ENCODE peak calls at places on chromosomes 6 and 20, in nine cellular contexts. One of them, this sample, is unnamed.

GRCh38 chr20:13588049-13588448 is 50.7 kb downstream of the TASP1 start:
- DNase-seq in hepatocyte: no peak
- DNase-seq in CD4-positive, alpha-beta T cell: no peak
- DNase-seq in AG09319: no peak
- DNase-seq in mucosa of descending colon: no peak
- DNase-seq in thoracic aorta: no peak
- DNase-seq in astrocyte of the spinal cord: no peak
- DNase-seq in bronchial epithelial cell: no peak
- DNase-seq in kidney epithelial cell: no peak
- DNase-seq in this sample: no peak

GRCh38 chr6:5498579-5498899 is 237.2 kb downstream of the FARS2 start:
- DNase-seq in hepatocyte: no peak
- DNase-seq in CD4-positive, alpha-beta T cell: no peak
- DNase-seq in AG09319: no peak
- DNase-seq in mucosa of descending colon: no peak
- DNase-seq in thoracic aorta: no peak
- DNase-seq in astrocyte of the spinal cord: no peak
- DNase-seq in bronchial epithelial cell: peak
- DNase-seq in kidney epithelial cell: no peak
- DNase-seq in this sample: no peak

GRCh38 chr20:11143481-11143880 is 469.7 kb upstream of the JAG1 start:
- DNase-seq in hepatocyte: no peak
- DNase-seq in CD4-positive, alpha-beta T cell: no peak
- DNase-seq in AG09319: no peak
- DNase-seq in mucosa of descending colon: no peak
- DNase-seq in thoracic aorta: no peak
- DNase-seq in astrocyte of the spinal cord: no peak
- DNase-seq in bronchial epithelial cell: no peak
- DNase-seq in kidney epithelial cell: no peak
- DNase-seq in this sample: no peak

GRCh38 chr6:34158876-34159275 is 13.0 kb upstream of the GRM4 start:
- DNase-seq in hepatocyte: no peak
- DNase-seq in CD4-positive, alpha-beta T cell: no peak
- DNase-seq in AG09319: no peak
- DNase-seq in mucosa of descending colon: no peak
- DNase-seq in thoracic aorta: no peak
- DNase-seq in astrocyte of the spinal cord: no peak
- DNase-seq in bronchial epithelial cell: no peak
- DNase-seq in kidney epithelial cell: no peak
- DNase-seq in this sample: no peak

GRCh38 chr20:23129891-23130621 is 43.9 kb upstream of the CD93 start:
- DNase-seq in hepatocyte: no peak
- DNase-seq in CD4-positive, alpha-beta T cell: no peak
- DNase-seq in AG09319: no peak
- DNase-seq in mucosa of descending colon: no peak
- DNase-seq in thoracic aorta: no peak
- DNase-seq in astrocyte of the spinal cord: no peak
- DNase-seq in bronchial epithelial cell: no peak
- DNase-seq in kidney epithelial cell: no peak
- DNase-seq in this sample: no peak

GRCh38 chr6:71190809-71191208 is 97.8 kb upstream of the OGFRL1 start:
- DNase-seq in hepatocyte: peak
- DNase-seq in CD4-positive, alpha-beta T cell: no peak
- DNase-seq in AG09319: no peak
- DNase-seq in mucosa of descending colon: no peak
- DNase-seq in thoracic aorta: no peak
- DNase-seq in astrocyte of the spinal cord: peak
- DNase-seq in bronchial epithelial cell: peak
- DNase-seq in kidney epithelial cell: no peak
- DNase-seq in this sample: no peak

GRCh38 chr20:54221383-54221782 is 13.5 kb downstream of the PFDN4 start:
- DNase-seq in hepatocyte: no peak
- DNase-seq in CD4-positive, alpha-beta T cell: no peak
- DNase-seq in AG09319: no peak
- DNase-seq in mucosa of descending colon: no peak
- DNase-seq in thoracic aorta: no peak
- DNase-seq in astrocyte of the spinal cord: no peak
- DNase-seq in bronchial epithelial cell: peak
- DNase-seq in kidney epithelial cell: no peak
- DNase-seq in this sample: no peak

GRCh38 chr6:29933955-29934354 is 8.4 kb upstream of the HLA-A start:
- DNase-seq in hepatocyte: no peak
- DNase-seq in CD4-positive, alpha-beta T cell: no peak
- DNase-seq in AG09319: no peak
- DNase-seq in mucosa of descending colon: no peak
- DNase-seq in thoracic aorta: no peak
- DNase-seq in astrocyte of the spinal cord: no peak
- DNase-seq in bronchial epithelial cell: no peak
- DNase-seq in kidney epithelial cell: no peak
- DNase-seq in this sample: no peak

GRCh38 chr6:4295058-4295788 is 159.8 kb upstream of the ECI2 start:
- DNase-seq in hepatocyte: no peak
- DNase-seq in CD4-positive, alpha-beta T cell: no peak
- DNase-seq in AG09319: no peak
- DNase-seq in mucosa of descending colon: no peak
- DNase-seq in thoracic aorta: no peak
- DNase-seq in astrocyte of the spinal cord: no peak
- DNase-seq in bronchial epithelial cell: no peak
- DNase-seq in kidney epithelial cell: no peak
- DNase-seq in this sample: no peak

GRCh38 chr6:100504786-100505737 is 40.3 kb upstream of the SIM1 start:
- DNase-seq in hepatocyte: peak
- DNase-seq in CD4-positive, alpha-beta T cell: no peak
- DNase-seq in AG09319: peak
- DNase-seq in mucosa of descending colon: no peak
- DNase-seq in thoracic aorta: peak
- DNase-seq in astrocyte of the spinal cord: peak
- DNase-seq in bronchial epithelial cell: peak
- DNase-seq in kidney epithelial cell: peak
- DNase-seq in this sample: no peak

GRCh38 chr6:76840865-76841264 is 622.4 kb downstream of the HTR1B start:
- DNase-seq in hepatocyte: no peak
- DNase-seq in CD4-positive, alpha-beta T cell: no peak
- DNase-seq in AG09319: no peak
- DNase-seq in mucosa of descending colon: no peak
- DNase-seq in thoracic aorta: no peak
- DNase-seq in astrocyte of the spinal cord: no peak
- DNase-seq in bronchial epithelial cell: no peak
- DNase-seq in kidney epithelial cell: no peak
- DNase-seq in this sample: no peak

GRCh38 chr6:3820563-3820962 is 28.6 kb upstream of the FAM50B start:
- DNase-seq in hepatocyte: no peak
- DNase-seq in CD4-positive, alpha-beta T cell: no peak
- DNase-seq in AG09319: no peak
- DNase-seq in mucosa of descending colon: no peak
- DNase-seq in thoracic aorta: no peak
- DNase-seq in astrocyte of the spinal cord: no peak
- DNase-seq in bronchial epithelial cell: no peak
- DNase-seq in kidney epithelial cell: no peak
- DNase-seq in this sample: no peak

GRCh38 chr6:21075986-21076385 is 517.6 kb upstream of the SOX4 start:
- DNase-seq in hepatocyte: no peak
- DNase-seq in CD4-positive, alpha-beta T cell: no peak
- DNase-seq in AG09319: no peak
- DNase-seq in mucosa of descending colon: no peak
- DNase-seq in thoracic aorta: no peak
- DNase-seq in astrocyte of the spinal cord: no peak
- DNase-seq in bronchial epithelial cell: no peak
- DNase-seq in kidney epithelial cell: no peak
- DNase-seq in this sample: no peak

GRCh38 chr6:139376604-139377218 is 2.3 kb upstream of the CITED2 start:
- DNase-seq in hepatocyte: peak
- DNase-seq in CD4-positive, alpha-beta T cell: no peak
- DNase-seq in AG09319: no peak
- DNase-seq in mucosa of descending colon: peak
- DNase-seq in thoracic aorta: no peak
- DNase-seq in astrocyte of the spinal cord: peak
- DNase-seq in bronchial epithelial cell: peak
- DNase-seq in kidney epithelial cell: no peak
- DNase-seq in this sample: no peak

GRCh38 chr6:19851273-19852089 is 14.3 kb downstream of the ID4 start:
- DNase-seq in hepatocyte: peak
- DNase-seq in CD4-positive, alpha-beta T cell: no peak
- DNase-seq in AG09319: peak
- DNase-seq in mucosa of descending colon: peak
- DNase-seq in thoracic aorta: no peak
- DNase-seq in astrocyte of the spinal cord: peak
- DNase-seq in bronchial epithelial cell: peak
- DNase-seq in kidney epithelial cell: no peak
- DNase-seq in this sample: no peak

GRCh38 chr6:25175656-25176055 is 103.5 kb upstream of the CARMIL1 start:
- DNase-seq in hepatocyte: no peak
- DNase-seq in CD4-positive, alpha-beta T cell: no peak
- DNase-seq in AG09319: no peak
- DNase-seq in mucosa of descending colon: no peak
- DNase-seq in thoracic aorta: no peak
- DNase-seq in astrocyte of the spinal cord: no peak
- DNase-seq in bronchial epithelial cell: no peak
- DNase-seq in kidney epithelial cell: no peak
- DNase-seq in this sample: no peak

GRCh38 chr20:63521602-63522001 is 1.0 kb downstream of the PPDPF start:
- DNase-seq in hepatocyte: no peak
- DNase-seq in CD4-positive, alpha-beta T cell: no peak
- DNase-seq in AG09319: no peak
- DNase-seq in mucosa of descending colon: no peak
- DNase-seq in thoracic aorta: no peak
- DNase-seq in astrocyte of the spinal cord: no peak
- DNase-seq in bronchial epithelial cell: no peak
- DNase-seq in kidney epithelial cell: no peak
- DNase-seq in this sample: no peak

GRCh38 chr6:37919417-37920157 is 100.1 kb downstream of the ZFAND3 start:
- DNase-seq in hepatocyte: no peak
- DNase-seq in CD4-positive, alpha-beta T cell: no peak
- DNase-seq in AG09319: no peak
- DNase-seq in mucosa of descending colon: no peak
- DNase-seq in thoracic aorta: no peak
- DNase-seq in astrocyte of the spinal cord: peak
- DNase-seq in bronchial epithelial cell: no peak
- DNase-seq in kidney epithelial cell: no peak
- DNase-seq in this sample: no peak

GRCh38 chr6:73612611-73613010 is 41.2 kb downstream of the SLC17A5 start:
- DNase-seq in hepatocyte: no peak
- DNase-seq in CD4-positive, alpha-beta T cell: no peak
- DNase-seq in AG09319: no peak
- DNase-seq in mucosa of descending colon: no peak
- DNase-seq in thoracic aorta: no peak
- DNase-seq in astrocyte of the spinal cord: no peak
- DNase-seq in bronchial epithelial cell: no peak
- DNase-seq in kidney epithelial cell: no peak
- DNase-seq in this sample: no peak

GRCh38 chr20:45555198-45555597 is 8.0 kb upstream of the EPPIN start:
- DNase-seq in hepatocyte: no peak
- DNase-seq in CD4-positive, alpha-beta T cell: no peak
- DNase-seq in AG09319: no peak
- DNase-seq in mucosa of descending colon: no peak
- DNase-seq in thoracic aorta: no peak
- DNase-seq in astrocyte of the spinal cord: no peak
- DNase-seq in bronchial epithelial cell: no peak
- DNase-seq in kidney epithelial cell: no peak
- DNase-seq in this sample: no peak

GRCh38 chr6:25706314-25707014 is 48.1 kb upstream of the SLC17A4 start:
- DNase-seq in hepatocyte: peak
- DNase-seq in CD4-positive, alpha-beta T cell: no peak
- DNase-seq in AG09319: no peak
- DNase-seq in mucosa of descending colon: no peak
- DNase-seq in thoracic aorta: no peak
- DNase-seq in astrocyte of the spinal cord: no peak
- DNase-seq in bronchial epithelial cell: peak
- DNase-seq in kidney epithelial cell: no peak
- DNase-seq in this sample: no peak

GRCh38 chr6:111614833-111615582 is 9.3 kb upstream of the TRAF3IP2 start:
- DNase-seq in hepatocyte: peak
- DNase-seq in CD4-positive, alpha-beta T cell: no peak
- DNase-seq in AG09319: no peak
- DNase-seq in mucosa of descending colon: peak
- DNase-seq in thoracic aorta: no peak
- DNase-seq in astrocyte of the spinal cord: no peak
- DNase-seq in bronchial epithelial cell: no peak
- DNase-seq in kidney epithelial cell: no peak
- DNase-seq in this sample: no peak
- TF ChIP-seq CTCF in hepatocyte: no peak
- TF ChIP-seq CTCF in CD4-positive, alpha-beta T cell: no peak
- TF ChIP-seq CTCF in AG09319: no peak
- TF ChIP-seq CTCF in mucosa of descending colon: no peak
- TF ChIP-seq CTCF in thoracic aorta: no peak
- TF ChIP-seq CTCF in astrocyte of the spinal cord: no peak
- TF ChIP-seq CTCF in bronchial epithelial cell: no peak
- TF ChIP-seq CTCF in kidney epithelial cell: no peak
- TF ChIP-seq CTCF in this sample: no peak

GRCh38 chr6:43505718-43506117 is 4.4 kb downstream of the LRRC73 start:
- DNase-seq in hepatocyte: no peak
- DNase-seq in CD4-positive, alpha-beta T cell: no peak
- DNase-seq in AG09319: no peak
- DNase-seq in mucosa of descending colon: no peak
- DNase-seq in thoracic aorta: no peak
- DNase-seq in astrocyte of the spinal cord: no peak
- DNase-seq in bronchial epithelial cell: no peak
- DNase-seq in kidney epithelial cell: no peak
- DNase-seq in this sample: no peak
- TF ChIP-seq CTCF in hepatocyte: no peak
- TF ChIP-seq CTCF in CD4-positive, alpha-beta T cell: no peak
- TF ChIP-seq CTCF in AG09319: no peak
- TF ChIP-seq CTCF in mucosa of descending colon: no peak
- TF ChIP-seq CTCF in thoracic aorta: no peak
- TF ChIP-seq CTCF in astrocyte of the spinal cord: no peak
- TF ChIP-seq CTCF in bronchial epithelial cell: no peak
- TF ChIP-seq CTCF in kidney epithelial cell: no peak
- TF ChIP-seq CTCF in this sample: no peak

DNA sequence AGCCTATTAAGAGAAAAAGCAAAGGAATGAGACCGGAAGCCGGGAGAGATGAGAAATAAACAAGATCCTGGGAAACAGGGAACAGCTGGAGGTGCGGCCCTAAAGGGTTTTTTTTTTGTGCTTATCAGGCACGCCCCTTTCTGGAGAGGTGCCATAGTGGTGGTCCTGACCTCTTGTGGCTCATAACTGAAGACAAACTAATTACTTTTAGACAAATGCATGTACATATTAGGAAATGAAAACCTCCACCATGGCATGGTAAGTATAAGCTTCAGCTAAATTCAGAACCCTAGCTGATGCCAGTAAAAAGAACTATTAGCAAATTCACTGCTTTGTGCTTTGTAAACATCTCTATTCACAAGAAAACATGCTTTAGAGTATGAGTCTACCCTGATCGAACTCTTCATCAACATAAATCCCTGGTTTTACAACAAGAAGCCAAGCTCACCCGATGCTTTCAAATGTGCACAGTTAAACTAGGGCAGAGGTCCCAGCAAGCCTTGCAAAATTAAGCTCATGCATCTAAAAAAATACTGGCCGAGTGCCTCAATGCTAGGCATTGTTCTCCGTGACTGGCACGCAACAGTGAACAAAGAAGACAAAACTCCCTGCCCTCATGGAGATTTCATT is 96.4 kb upstream of the MRPS10 start:
- DNase-seq in hepatocyte: peak
- DNase-seq in CD4-positive, alpha-beta T cell: no peak
- DNase-seq in AG09319: peak
- DNase-seq in mucosa of descending colon: peak
- DNase-seq in thoracic aorta: no peak
- DNase-seq in astrocyte of the spinal cord: peak
- DNase-seq in bronchial epithelial cell: no peak
- DNase-seq in kidney epithelial cell: no peak
- DNase-seq in this sample: no peak
- TF ChIP-seq CTCF in hepatocyte: peak
- TF ChIP-seq CTCF in CD4-positive, alpha-beta T cell: no peak
- TF ChIP-seq CTCF in AG09319: no peak
- TF ChIP-seq CTCF in mucosa of descending colon: no peak
- TF ChIP-seq CTCF in thoracic aorta: no peak
- TF ChIP-seq CTCF in astrocyte of the spinal cord: no peak
- TF ChIP-seq CTCF in bronchial epithelial cell: no peak
- TF ChIP-seq CTCF in kidney epithelial cell: no peak
- TF ChIP-seq CTCF in this sample: no peak

GRCh38 chr20:21702553-21703467 is 2.7 kb upstream of the PAX1 start:
- DNase-seq in hepatocyte: peak
- DNase-seq in CD4-positive, alpha-beta T cell: no peak
- DNase-seq in AG09319: no peak
- DNase-seq in mucosa of descending colon: peak
- DNase-seq in thoracic aorta: no peak
- DNase-seq in astrocyte of the spinal cord: peak
- DNase-seq in bronchial epithelial cell: no peak
- DNase-seq in kidney epithelial cell: no peak
- DNase-seq in this sample: peak
- TF ChIP-seq CTCF in hepatocyte: peak
- TF ChIP-seq CTCF in CD4-positive, alpha-beta T cell: no peak
- TF ChIP-seq CTCF in AG09319: peak
- TF ChIP-seq CTCF in mucosa of descending colon: no peak
- TF ChIP-seq CTCF in thoracic aorta: no peak
- TF ChIP-seq CTCF in astrocyte of the spinal cord: peak
- TF ChIP-seq CTCF in bronchial epithelial cell: peak
- TF ChIP-seq CTCF in kidney epithelial cell: peak
- TF ChIP-seq CTCF in this sample: peak

This sample was measured in mesothelial cell of epicardium.